ENCODE peak calls at places on chromosomes 12 and 14, in seven cellular contexts. M, D, O, R, Y, X and W are unnamed samples.

GRCh38 chr12:104742551-104742961 is 215.5 kb downstream of the SLC41A2 start:
- DNase-seq in M (no peak), D (no peak), O (no peak), R (no peak), Y (no peak), X (no peak), W (no peak)

GRCh38 chr12:59708059-59708458 is 112.2 kb downstream of the SLC16A7 start:
- DNase-seq in M (no peak), D (no peak), O (no peak), R (no peak), Y (no peak), X (no peak), W (no peak)

GRCh38 chr12:18343708-18344107 is 82.4 kb downstream of the PIK3C2G start:
- DNase-seq in M (no peak), D (no peak), O (no peak), R (no peak), Y (no peak), X (no peak), W (no peak)

GRCh38 chr12:75478395-75478794 is 2.2 kb upstream of the GLIPR1 start:
- DNase-seq in M (no peak), D (no peak), O (no peak), R (no peak), Y (no peak), X (no peak), W (no peak)

GRCh38 chr14:102213470-102213869 is 73.8 kb downstream of the WDR20 start:
- DNase-seq in M (no peak), D (no peak), O (no peak), R (no peak), Y (no peak), X (no peak), W (no peak)

GRCh38 chr14:21723431-21724045 is 49.9 kb upstream of the OR4E1 start:
- DNase-seq in M (no peak), D (no peak), O (no peak), R (no peak), Y (peak; percentile 81), X (no peak), W (no peak)

GRCh38 chr14:71181215-71182003 is 274.1 kb downstream of the PCNX1 start:
- DNase-seq in M (no peak), D (no peak), O (no peak), R (no peak), Y (no peak), X (no peak), W (no peak)

GRCh38 chr12:60021235-60021634 is 425.4 kb downstream of the SLC16A7 start:
- DNase-seq in M (no peak), D (no peak), O (no peak), R (no peak), Y (no peak), X (no peak), W (no peak)

GRCh38 chr12:68376901-68377300 is 44.7 kb upstream of the MDM1 start:
- DNase-seq in M (no peak), D (no peak), O (no peak), R (peak; percentile 18), Y (peak; percentile 62), X (no peak), W (no peak)

GRCh38 chr12:99200711-99201384 is 446.7 kb upstream of the GARIN6 start:
- DNase-seq in M (no peak), D (no peak), O (no peak), R (no peak), Y (no peak), X (no peak), W (no peak)

GRCh38 chr12:120249875-120250795 is 15.4 kb downstream of the PXN start:
- DNase-seq in M (peak; percentile 81), D (no peak), O (peak; percentile 61), R (peak; percentile 70), Y (no peak), X (peak; percentile 90), W (peak; percentile 73)

GRCh38 chr14:75448209-75448608 is 20.4 kb downstream of the JDP2 start:
- DNase-seq in M (no peak), D (no peak), O (no peak), R (no peak), Y (no peak), X (no peak), W (no peak)

GRCh38 chr12:89258240-89258969 is 93.9 kb downstream of the DUSP6 start:
- DNase-seq in M (no peak), D (no peak), O (no peak), R (no peak), Y (no peak), X (no peak), W (no peak)

GRCh38 chr12:48865141-48865440 is 579 bp downstream of the RND1 start:
- DNase-seq in M (no peak), D (no peak), O (no peak), R (no peak), Y (no peak), X (no peak), W (no peak)

GRCh38 chr12:86018361-86018760 is 144.3 kb downstream of the NTS start:
- DNase-seq in M (no peak), D (no peak), O (no peak), R (no peak), Y (no peak), X (no peak), W (no peak)

GRCh38 chr14:31560759-31561154 is 447 bp upstream of the NUBPL start:
- DNase-seq in M (no peak), D (no peak), O (no peak), R (no peak), Y (peak; percentile 12), X (no peak), W (no peak)

GRCh38 chr14:100543471-100544455 is 43.5 kb downstream of the BEGAIN start:
- DNase-seq in M (no peak), D (no peak), O (no peak), R (no peak), Y (no peak), X (no peak), W (no peak)

GRCh38 chr12:64670856-64671639 is 60.8 kb downstream of the RASSF3 start:
- DNase-seq in M (no peak), D (no peak), O (no peak), R (no peak), Y (peak; percentile 61), X (no peak), W (no peak)

GRCh38 chr12:49368240-49368600 is 958 bp downstream of the SPATS2 start:
- DNase-seq in M (no peak), D (no peak), O (no peak), R (no peak), Y (no peak), X (no peak), W (no peak)

GRCh38 chr14:96268426-96269358 is 12.7 kb downstream of the BDKRB1 start:
- DNase-seq in M (no peak), D (peak; percentile 70), O (no peak), R (no peak), Y (no peak), X (no peak), W (peak; percentile 87)

GRCh38 chr12:130583317-130583716 is 132.8 kb downstream of the RIMBP2 start:
- DNase-seq in M (no peak), D (no peak), O (no peak), R (no peak), Y (no peak), X (no peak), W (no peak)

GRCh38 chr12:14903386-14904098 is 17.9 kb upstream of the MGP start:
- DNase-seq in M (no peak), D (no peak), O (no peak), R (no peak), Y (no peak), X (no peak), W (no peak)

GRCh38 chr14:104537613-104537988 is 42.0 kb upstream of the C14orf180 start:
- DNase-seq in M (no peak), D (no peak), O (no peak), R (no peak), Y (no peak), X (no peak), W (no peak)

GRCh38 chr12:13243516-13244070 is 47.1 kb downstream of the EMP1 start:
- DNase-seq in M (no peak), D (no peak), O (no peak), R (no peak), Y (no peak), X (no peak), W (no peak)

GRCh38 chr14:104865069-104865630 is at the start of gene CEP170B:
- DNase-seq in M (peak; percentile 74), D (peak; percentile 69), O (peak; percentile 71), R (no peak), Y (peak; percentile 63), X (peak; percentile 36), W (no peak)

GRCh38 chr12:124646385-124647230 is 79.2 kb upstream of the NCOR2 start:
- DNase-seq in M (no peak), D (no peak), O (no peak), R (no peak), Y (no peak), X (no peak), W (no peak)

GRCh38 chr12:115341442-115341841 is 657.5 kb upstream of the TBX3 start:
- DNase-seq in M (no peak), D (peak; percentile 41), O (no peak), R (peak; percentile 56), Y (no peak), X (peak; percentile 53), W (peak; percentile 93)

DNA sequence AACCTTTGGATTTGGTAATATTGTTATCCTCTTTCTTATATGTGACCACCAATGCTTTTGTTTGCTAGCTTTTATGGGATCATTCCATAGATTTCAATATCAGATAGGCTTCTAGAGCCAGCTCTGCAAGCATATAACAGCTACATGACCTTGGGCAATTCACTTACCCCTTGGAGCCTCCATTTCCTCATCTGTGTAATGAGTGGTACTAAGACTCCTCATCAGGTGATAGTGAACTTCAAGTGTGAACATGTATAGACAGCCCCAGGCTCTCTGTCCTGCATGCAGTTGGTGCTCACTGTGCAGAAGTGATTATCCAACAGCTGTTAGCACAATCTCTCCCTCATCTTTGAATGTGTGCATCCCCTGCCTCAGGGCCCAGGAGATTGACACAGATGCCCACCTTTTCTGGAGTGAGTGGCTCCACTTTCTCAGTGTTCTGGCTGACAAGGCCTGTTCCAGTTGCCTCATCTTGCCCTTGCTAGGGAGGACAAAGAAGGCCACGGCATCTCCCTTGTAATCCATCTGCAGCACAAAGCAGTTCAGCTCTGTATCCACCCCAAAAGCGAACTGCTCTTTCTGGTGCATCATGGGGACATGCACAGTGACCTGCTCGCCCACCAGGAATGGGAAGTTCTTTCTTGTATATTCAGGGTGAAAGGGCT is 9.2 kb downstream of the SERPINA9 start:
- DNase-seq in M (no peak), D (no peak), O (no peak), R (no peak), Y (no peak), X (no peak), W (no peak)
- TF ChIP-seq CTCF in M (no peak), D (no peak), O (no peak), R (no peak), Y (no peak), X (no peak), W (no peak)

GRCh38 chr12:92469837-92470236 is 233.0 kb upstream of the PLEKHG7 start:
- DNase-seq in M (peak; percentile 76), D (no peak), O (no peak), R (peak; percentile 69), Y (no peak), X (peak; percentile 68), W (no peak)
- H3K4me3 ChIP-seq in M (peak overlapping the region; percentile 68), D (no peak overlapping the region), O (no peak overlapping the region), R (no peak overlapping the region), Y (no peak overlapping the region), X (no peak overlapping the region), W (no peak overlapping the region)

GRCh38 chr12:6215932-6216494 is 15.8 kb downstream of the CD9 start:
- DNase-seq in M (no peak), D (peak; percentile 89), O (no peak), R (no peak), Y (no peak), X (no peak), W (peak; percentile 72)
- H3K4me1 ChIP-seq in M (no peaks in the 10 kb centered on the region), D (no peaks in the 10 kb centered on the region), O (no peaks in the 10 kb centered on the region), R (peaks cover 12% of the 10 kb centered on the region), Y (peaks cover 4% of the 10 kb centered on the region), X (peaks cover 99% of the 10 kb centered on the region), W (peaks cover 24% of the 10 kb centered on the region)

GRCh38 chr14:76810953-76811400 is 1.7 kb downstream of the ANGEL1 start:
- DNase-seq in M (no peak), D (no peak), O (no peak), R (no peak), Y (peak; percentile 19), X (no peak), W (no peak)
- TF ChIP-seq CTCF in M (peak; percentile 31), D (no peak), O (peak; percentile 50), R (peak; percentile 39), Y (peak; percentile 58), X (peak; percentile 63), W (peak; percentile 34)